ENCODE peak calls at places on chromosomes 2 and 18, in ten cellular contexts. One of them, this sample, is unnamed.
A peak's percentile ranks its signal among the peaks of the same experiment; 100 is the strongest.

GRCh38 chr2:198657520-198658121 is 800.1 kb downstream of the SATB2 start:
- DNase-seq in GM13976: peak; percentile 3
- DNase-seq in Calu3: peak; percentile 50
- DNase-seq in stomach: no peak
- DNase-seq in CD8-positive, alpha-beta T cell: no peak
- DNase-seq in WTC11: peak; percentile 31
- DNase-seq in HFFc6: no peak
- DNase-seq in dorsolateral prefrontal cortex: peak; percentile 34
- DNase-seq in psoas muscle: no peak
- DNase-seq in fibroblast of pulmonary artery: peak; percentile 7
- DNase-seq in this sample: no peak

GRCh38 chr2:224650815-224651439 is 65.2 kb downstream of the CCDC195 start:
- DNase-seq in GM13976: peak; percentile 58
- DNase-seq in Calu3: peak; percentile 37
- DNase-seq in stomach: no peak
- DNase-seq in CD8-positive, alpha-beta T cell: no peak
- DNase-seq in WTC11: no peak
- DNase-seq in HFFc6: peak; percentile 47
- DNase-seq in dorsolateral prefrontal cortex: no peak
- DNase-seq in psoas muscle: no peak
- DNase-seq in fibroblast of pulmonary artery: peak; percentile 52
- DNase-seq in this sample: no peak

GRCh38 chr2:71945133-71945959 is 202.3 kb downstream of the CYP26B1 start:
- DNase-seq in GM13976: no peak
- DNase-seq in Calu3: no peak
- DNase-seq in stomach: no peak
- DNase-seq in CD8-positive, alpha-beta T cell: no peak
- DNase-seq in WTC11: no peak
- DNase-seq in HFFc6: no peak
- DNase-seq in dorsolateral prefrontal cortex: no peak
- DNase-seq in psoas muscle: no peak
- DNase-seq in fibroblast of pulmonary artery: no peak
- DNase-seq in this sample: no peak

GRCh38 chr2:107737764-107738163 is 88.9 kb upstream of the RGPD4 start:
- DNase-seq in GM13976: no peak
- DNase-seq in Calu3: no peak
- DNase-seq in stomach: no peak
- DNase-seq in CD8-positive, alpha-beta T cell: no peak
- DNase-seq in WTC11: no peak
- DNase-seq in HFFc6: no peak
- DNase-seq in dorsolateral prefrontal cortex: no peak
- DNase-seq in psoas muscle: no peak
- DNase-seq in fibroblast of pulmonary artery: no peak
- DNase-seq in this sample: no peak

GRCh38 chr2:60551241-60552095 is 2.0 kb downstream of the BCL11A start:
- DNase-seq in GM13976: no peak
- DNase-seq in Calu3: no peak
- DNase-seq in stomach: peak; percentile 55
- DNase-seq in CD8-positive, alpha-beta T cell: no peak
- DNase-seq in WTC11: peak; percentile 33
- DNase-seq in HFFc6: peak; percentile 29
- DNase-seq in dorsolateral prefrontal cortex: no peak
- DNase-seq in psoas muscle: no peak
- DNase-seq in fibroblast of pulmonary artery: peak; percentile 63
- DNase-seq in this sample: peak; percentile 76

GRCh38 chr2:38535745-38536506 is 66.8 kb downstream of the HNRNPLL start:
- DNase-seq in GM13976: peak; percentile 88
- DNase-seq in Calu3: peak; percentile 92
- DNase-seq in stomach: peak; percentile 86
- DNase-seq in CD8-positive, alpha-beta T cell: peak; percentile 66
- DNase-seq in WTC11: peak; percentile 92
- DNase-seq in HFFc6: peak; percentile 45
- DNase-seq in dorsolateral prefrontal cortex: peak; percentile 78
- DNase-seq in psoas muscle: peak; percentile 91
- DNase-seq in fibroblast of pulmonary artery: peak; percentile 68
- DNase-seq in this sample: peak; percentile 82

GRCh38 chr2:84912984-84913383 is 7.5 kb downstream of the TMSB10 start:
- DNase-seq in GM13976: no peak
- DNase-seq in Calu3: no peak
- DNase-seq in stomach: no peak
- DNase-seq in CD8-positive, alpha-beta T cell: no peak
- DNase-seq in WTC11: no peak
- DNase-seq in HFFc6: no peak
- DNase-seq in dorsolateral prefrontal cortex: no peak
- DNase-seq in psoas muscle: no peak
- DNase-seq in fibroblast of pulmonary artery: no peak
- DNase-seq in this sample: peak; percentile 41

GRCh38 chr2:101981484-101981883 is 10.3 kb upstream of the IL1R2 start:
- DNase-seq in GM13976: no peak
- DNase-seq in Calu3: no peak
- DNase-seq in stomach: no peak
- DNase-seq in CD8-positive, alpha-beta T cell: peak; percentile 16
- DNase-seq in WTC11: no peak
- DNase-seq in HFFc6: no peak
- DNase-seq in dorsolateral prefrontal cortex: no peak
- DNase-seq in psoas muscle: no peak
- DNase-seq in fibroblast of pulmonary artery: no peak
- DNase-seq in this sample: no peak

DNA sequence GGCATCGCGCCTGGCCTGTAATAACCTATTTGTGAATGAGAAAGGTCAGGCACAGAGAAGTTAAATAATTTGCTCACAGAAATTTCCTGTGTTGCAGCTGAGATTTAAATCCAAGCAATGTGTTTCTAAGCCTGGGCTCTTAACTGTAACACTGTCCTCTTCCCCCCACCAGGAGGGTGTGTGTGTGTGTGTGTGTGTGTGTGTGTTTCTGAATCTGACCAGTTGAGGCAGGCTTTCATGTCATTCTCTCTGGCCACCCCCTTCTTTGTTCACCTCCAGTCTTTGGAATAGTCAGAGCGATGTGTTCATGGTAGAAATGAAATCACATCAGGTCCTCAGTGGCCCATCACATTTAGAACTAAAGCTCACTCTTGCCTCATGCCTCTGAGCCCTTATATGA is 81.2 kb downstream of the NEDD4L start:
- DNase-seq in GM13976: no peak
- DNase-seq in Calu3: no peak
- DNase-seq in stomach: no peak
- DNase-seq in CD8-positive, alpha-beta T cell: no peak
- DNase-seq in WTC11: no peak
- DNase-seq in HFFc6: no peak
- DNase-seq in dorsolateral prefrontal cortex: no peak
- DNase-seq in psoas muscle: no peak
- DNase-seq in fibroblast of pulmonary artery: no peak
- DNase-seq in this sample: no peak
- TF ChIP-seq CTCF in GM13976: no peak
- TF ChIP-seq CTCF in Calu3: no peak
- TF ChIP-seq CTCF in stomach: no peak
- TF ChIP-seq CTCF in CD8-positive, alpha-beta T cell: no peak
- TF ChIP-seq CTCF in WTC11: no peak
- TF ChIP-seq CTCF in HFFc6: peak; percentile 14
- TF ChIP-seq CTCF in dorsolateral prefrontal cortex: no peak
- TF ChIP-seq CTCF in psoas muscle: no peak
- TF ChIP-seq CTCF in fibroblast of pulmonary artery: no peak
- TF ChIP-seq CTCF in this sample: no peak

GRCh38 chr2:132424526-132425121 is 8.0 kb downstream of the GPR39 start:
- DNase-seq in GM13976: no peak
- DNase-seq in Calu3: no peak
- DNase-seq in stomach: no peak
- DNase-seq in CD8-positive, alpha-beta T cell: no peak
- DNase-seq in WTC11: no peak
- DNase-seq in HFFc6: peak; percentile 41
- DNase-seq in dorsolateral prefrontal cortex: no peak
- DNase-seq in psoas muscle: no peak
- DNase-seq in fibroblast of pulmonary artery: peak; percentile 36
- DNase-seq in this sample: no peak

GRCh38 chr2:132417430-132418035 is 928 bp downstream of the GPR39 start:
- DNase-seq in GM13976: no peak
- DNase-seq in Calu3: peak; percentile 59
- DNase-seq in stomach: no peak
- DNase-seq in CD8-positive, alpha-beta T cell: no peak
- DNase-seq in WTC11: no peak
- DNase-seq in HFFc6: no peak
- DNase-seq in dorsolateral prefrontal cortex: no peak
- DNase-seq in psoas muscle: no peak
- DNase-seq in fibroblast of pulmonary artery: no peak
- DNase-seq in this sample: peak; percentile 53

GRCh38 chr2:132416996-132417395 is 391 bp downstream of the GPR39 start:
- DNase-seq in GM13976: no peak
- DNase-seq in Calu3: peak; percentile 33
- DNase-seq in stomach: no peak
- DNase-seq in CD8-positive, alpha-beta T cell: no peak
- DNase-seq in WTC11: no peak
- DNase-seq in HFFc6: no peak
- DNase-seq in dorsolateral prefrontal cortex: no peak
- DNase-seq in psoas muscle: no peak
- DNase-seq in fibroblast of pulmonary artery: no peak
- DNase-seq in this sample: peak; percentile 71

GRCh38 chr2:132420776-132421175 is 4.2 kb downstream of the GPR39 start:
- DNase-seq in GM13976: no peak
- DNase-seq in Calu3: no peak
- DNase-seq in stomach: no peak
- DNase-seq in CD8-positive, alpha-beta T cell: no peak
- DNase-seq in WTC11: no peak
- DNase-seq in HFFc6: peak; percentile 8
- DNase-seq in dorsolateral prefrontal cortex: no peak
- DNase-seq in psoas muscle: no peak
- DNase-seq in fibroblast of pulmonary artery: no peak
- DNase-seq in this sample: no peak

DNA sequence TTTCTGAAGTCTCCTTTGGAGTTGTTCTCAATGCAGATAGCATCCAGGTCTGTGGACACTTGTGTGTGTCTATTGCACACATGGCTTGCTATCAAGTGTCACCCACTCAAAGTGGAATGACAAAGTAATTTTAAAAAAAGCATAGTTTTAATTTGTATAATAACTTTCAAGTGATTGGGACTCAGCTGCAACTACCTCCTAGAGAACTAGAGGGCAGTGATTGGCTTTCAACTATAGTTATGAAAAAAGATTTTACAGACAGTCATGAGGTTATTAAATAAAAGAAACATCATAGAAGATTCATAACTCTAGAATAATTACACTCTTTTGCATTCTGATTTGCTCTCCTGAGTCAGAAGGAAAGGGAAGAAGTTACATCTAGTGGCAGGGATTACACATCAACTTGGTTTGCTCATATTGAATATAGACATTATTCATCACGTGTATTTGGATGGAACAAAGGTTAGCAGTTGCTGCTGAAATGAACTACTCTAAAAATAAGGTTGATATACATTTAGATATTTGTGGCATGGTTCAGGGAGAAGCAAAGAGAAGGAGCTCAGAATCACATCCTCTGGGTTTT is 4.7 kb downstream of the GPR39 start:
- DNase-seq in GM13976: no peak
- DNase-seq in Calu3: no peak
- DNase-seq in stomach: no peak
- DNase-seq in CD8-positive, alpha-beta T cell: no peak
- DNase-seq in WTC11: no peak
- DNase-seq in HFFc6: no peak
- DNase-seq in dorsolateral prefrontal cortex: no peak
- DNase-seq in psoas muscle: no peak
- DNase-seq in fibroblast of pulmonary artery: no peak
- DNase-seq in this sample: no peak
- TF ChIP-seq CTCF in GM13976: no peak
- TF ChIP-seq CTCF in Calu3: no peak
- TF ChIP-seq CTCF in stomach: no peak
- TF ChIP-seq CTCF in CD8-positive, alpha-beta T cell: no peak
- TF ChIP-seq CTCF in WTC11: no peak
- TF ChIP-seq CTCF in HFFc6: peak; percentile 64
- TF ChIP-seq CTCF in dorsolateral prefrontal cortex: no peak
- TF ChIP-seq CTCF in psoas muscle: no peak
- TF ChIP-seq CTCF in fibroblast of pulmonary artery: peak; percentile 19
- TF ChIP-seq CTCF in this sample: no peak

GRCh38 chr18:55592572-55592971 is 4.6 kb upstream of the TCF4 start:
- DNase-seq in GM13976: no peak
- DNase-seq in Calu3: no peak
- DNase-seq in stomach: no peak
- DNase-seq in CD8-positive, alpha-beta T cell: no peak
- DNase-seq in WTC11: no peak
- DNase-seq in HFFc6: no peak
- DNase-seq in dorsolateral prefrontal cortex: no peak
- DNase-seq in psoas muscle: no peak
- DNase-seq in fibroblast of pulmonary artery: peak; percentile 84
- DNase-seq in this sample: no peak

GRCh38 chr18:55593888-55594287 is 5.9 kb upstream of the TCF4 start:
- DNase-seq in GM13976: no peak
- DNase-seq in Calu3: no peak
- DNase-seq in stomach: no peak
- DNase-seq in CD8-positive, alpha-beta T cell: no peak
- DNase-seq in WTC11: no peak
- DNase-seq in HFFc6: no peak
- DNase-seq in dorsolateral prefrontal cortex: no peak
- DNase-seq in psoas muscle: no peak
- DNase-seq in fibroblast of pulmonary artery: no peak
- DNase-seq in this sample: no peak

GRCh38 chr18:55588876-55589595 is 1.0 kb upstream of the TCF4 start:
- DNase-seq in GM13976: peak; percentile 14
- DNase-seq in Calu3: no peak
- DNase-seq in stomach: no peak
- DNase-seq in CD8-positive, alpha-beta T cell: no peak
- DNase-seq in WTC11: no peak
- DNase-seq in HFFc6: no peak
- DNase-seq in dorsolateral prefrontal cortex: no peak
- DNase-seq in psoas muscle: no peak
- DNase-seq in fibroblast of pulmonary artery: no peak
- DNase-seq in this sample: no peak

GRCh38 chr18:55589625-55590291 is 1.8 kb upstream of the TCF4 start:
- DNase-seq in GM13976: peak; percentile 66
- DNase-seq in Calu3: no peak
- DNase-seq in stomach: peak; percentile 81
- DNase-seq in CD8-positive, alpha-beta T cell: peak; percentile 59
- DNase-seq in WTC11: peak; percentile 96
- DNase-seq in HFFc6: peak; percentile 96
- DNase-seq in dorsolateral prefrontal cortex: peak; percentile 94
- DNase-seq in psoas muscle: peak; percentile 98
- DNase-seq in fibroblast of pulmonary artery: peak; percentile 98
- DNase-seq in this sample: peak; percentile 95

DNA sequence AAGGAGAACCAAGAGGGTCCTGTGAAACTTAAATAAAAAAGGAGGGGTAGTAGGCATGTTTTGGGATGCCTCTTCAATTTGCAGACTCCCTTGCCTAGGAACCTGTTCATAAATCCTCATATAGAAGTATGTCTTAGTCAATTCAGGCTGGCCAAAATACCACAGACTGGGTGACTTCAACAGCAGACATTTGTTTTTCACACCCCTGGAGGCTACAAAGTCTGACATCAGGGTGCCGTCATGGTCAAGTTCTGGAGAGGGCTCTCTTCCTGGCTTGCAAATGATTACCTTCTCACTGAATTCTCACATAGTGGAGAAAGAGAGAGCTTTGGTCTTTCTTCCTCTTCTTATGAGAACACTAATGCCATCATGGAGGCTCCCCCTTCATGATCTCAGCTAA is 4.1 kb upstream of the TCF4 start:
- DNase-seq in GM13976: no peak
- DNase-seq in Calu3: no peak
- DNase-seq in stomach: no peak
- DNase-seq in CD8-positive, alpha-beta T cell: no peak
- DNase-seq in WTC11: no peak
- DNase-seq in HFFc6: peak; percentile 44
- DNase-seq in dorsolateral prefrontal cortex: no peak
- DNase-seq in psoas muscle: no peak
- DNase-seq in fibroblast of pulmonary artery: no peak
- DNase-seq in this sample: no peak
- TF ChIP-seq CTCF in GM13976: no peak
- TF ChIP-seq CTCF in Calu3: no peak
- TF ChIP-seq CTCF in stomach: no peak
- TF ChIP-seq CTCF in CD8-positive, alpha-beta T cell: no peak
- TF ChIP-seq CTCF in WTC11: no peak
- TF ChIP-seq CTCF in HFFc6: no peak
- TF ChIP-seq CTCF in dorsolateral prefrontal cortex: no peak
- TF ChIP-seq CTCF in psoas muscle: no peak
- TF ChIP-seq CTCF in fibroblast of pulmonary artery: no peak
- TF ChIP-seq CTCF in this sample: no peak

GRCh38 chr2:23545391-23545790 is 160.4 kb downstream of the KLHL29 start:
- DNase-seq in GM13976: no peak
- DNase-seq in Calu3: no peak
- DNase-seq in stomach: no peak
- DNase-seq in CD8-positive, alpha-beta T cell: no peak
- DNase-seq in WTC11: no peak
- DNase-seq in HFFc6: peak; percentile 34
- DNase-seq in dorsolateral prefrontal cortex: no peak
- DNase-seq in psoas muscle: no peak
- DNase-seq in fibroblast of pulmonary artery: peak; percentile 60
- DNase-seq in this sample: no peak
- TF ChIP-seq CTCF in GM13976: no peak
- TF ChIP-seq CTCF in Calu3: no peak
- TF ChIP-seq CTCF in stomach: no peak
- TF ChIP-seq CTCF in CD8-positive, alpha-beta T cell: no peak
- TF ChIP-seq CTCF in WTC11: no peak
- TF ChIP-seq CTCF in HFFc6: peak; percentile 56
- TF ChIP-seq CTCF in dorsolateral prefrontal cortex: no peak
- TF ChIP-seq CTCF in psoas muscle: no peak
- TF ChIP-seq CTCF in fibroblast of pulmonary artery: peak; percentile 6
- TF ChIP-seq CTCF in this sample: no peak

This sample was measured in mucosa of descending colon.